ENCODE peak calls at places on chromosome 7, in six cellular contexts. S, B, D, T, I and R are unnamed samples.
A peak's percentile ranks its signal among the peaks of the same experiment; 100 is the strongest.

GRCh38 chr7:33716581-33717477 is 188.5 kb upstream of the BMPER start:
- DNase-seq in S (peak; percentile 81), B (no peak), D (no peak), T (peak; percentile 70), I (peak; percentile 41), R (no peak)

GRCh38 chr7:30148951-30149459 is 14.2 kb downstream of the MTURN start:
- DNase-seq in S (no peak), B (no peak), D (peak; percentile 81), T (no peak), I (no peak), R (no peak)

GRCh38 chr7:30280631-30281030 is 3.8 kb upstream of the ZNRF2 start:
- DNase-seq in S (no peak), B (no peak), D (no peak), T (no peak), I (no peak), R (no peak)

GRCh38 chr7:741850-742249 is 14.8 kb upstream of the PRKAR1B start:
- DNase-seq in S (no peak), B (no peak), D (peak; percentile 48), T (no peak), I (no peak), R (no peak)

GRCh38 chr7:97555845-97556431 is 175.9 kb upstream of the TAC1 start:
- DNase-seq in S (peak; percentile 14), B (no peak), D (no peak), T (peak; percentile 1), I (no peak), R (no peak)

GRCh38 chr7:28666144-28666543 is 253.8 kb downstream of the CREB5 start:
- DNase-seq in S (peak; percentile 46), B (no peak), D (no peak), T (peak; percentile 23), I (no peak), R (no peak)

GRCh38 chr7:92415225-92415624 is 32.1 kb upstream of the GATAD1 start:
- DNase-seq in S (no peak), B (no peak), D (no peak), T (no peak), I (no peak), R (no peak)

GRCh38 chr7:41955475-41956243 is 252.8 kb upstream of the INHBA start:
- DNase-seq in S (peak; percentile 99), B (no peak), D (peak; percentile 91), T (peak; percentile 99), I (peak; percentile 20), R (peak; percentile 85)

GRCh38 chr7:6438427-6438826 is 9.3 kb downstream of the DAGLB start:
- DNase-seq in S (no peak), B (no peak), D (no peak), T (no peak), I (no peak), R (no peak)

GRCh38 chr7:123367508-123368122 is 166.8 kb downstream of the IQUB start:
- DNase-seq in S (peak; percentile 80), B (no peak), D (no peak), T (peak; percentile 68), I (peak; percentile 59), R (no peak)

GRCh38 chr7:19362099-19362498 is 216.9 kb upstream of the FERD3L start:
- DNase-seq in S (peak; percentile 76), B (no peak), D (no peak), T (peak; percentile 59), I (peak; percentile 3), R (no peak)

GRCh38 chr7:151137841-151138540 is 29.5 kb downstream of the GBX1 start:
- DNase-seq in S (no peak), B (no peak), D (peak; percentile 61), T (no peak), I (no peak), R (no peak)

GRCh38 chr7:141993354-141993753 is 2.3 kb upstream of the MGAM start:
- DNase-seq in S (no peak), B (no peak), D (no peak), T (no peak), I (no peak), R (no peak)

GRCh38 chr7:127374181-127374580 is 18.3 kb downstream of the ZNF800 start:
- DNase-seq in S (no peak), B (no peak), D (no peak), T (no peak), I (no peak), R (no peak)

GRCh38 chr7:100825760-100826545 is 1.4 kb downstream of the EPHB4 start:
- DNase-seq in S (peak; percentile 54), B (no peak), D (no peak), T (peak; percentile 42), I (peak; percentile 65), R (no peak)

GRCh38 chr7:47291461-47292051 is 290.4 kb downstream of the TNS3 start:
- DNase-seq in S (peak; percentile 97), B (no peak), D (no peak), T (peak; percentile 98), I (no peak), R (no peak)